ENCODE peak calls at places on chromosomes 2 and 18, in six cellular contexts. R is prostate gland; K is adrenal gland; M is heart right ventricle; A is PC-9; X is CD4-positive, CD25-positive, alpha-beta regulatory T cell. T is an unnamed sample.

GRCh38 chr2:237074211-237074993 is 11.3 kb upstream of the COPS8 start:
- DNase-seq in A (no peak), M (no peak), X (no peak), R (no peak), K (no peak), T (peak; percentile 24)

GRCh38 chr2:196234672-196235071 is 63.3 kb upstream of the STK17B start:
- DNase-seq in X (no peak), K (no peak), A (no peak), R (no peak), M (no peak), T (peak; percentile 84)

GRCh38 chr2:158923180-158923594 is 45.3 kb upstream of the TANC1 start:
- DNase-seq in M (no peak), X (no peak), R (no peak), A (peak; percentile 27), K (no peak), T (peak; percentile 11)

GRCh38 chr2:5507374-5507773 is 184.8 kb upstream of the SOX11 start:
- DNase-seq in K (no peak), R (no peak), A (no peak), X (no peak), M (no peak), T (peak; percentile 59)

GRCh38 chr2:158993721-158994587 is 25.5 kb downstream of the TANC1 start:
- DNase-seq in A (no peak), M (no peak), K (no peak), R (no peak), X (no peak), T (peak; percentile 35)

GRCh38 chr18:33584845-33585775 is 7.1 kb downstream of the ASXL3 start:
- DNase-seq in K (no peak), X (no peak), R (no peak), M (no peak), A (no peak), T (no peak)

GRCh38 chr2:207337234-207338219 is 171.8 kb upstream of the KLF7 start:
- DNase-seq in M (no peak), A (no peak), R (no peak), X (no peak), K (no peak), T (peak; percentile 33)

GRCh38 chr18:46324556-46324955 is 220.4 kb downstream of the HAUS1 start:
- DNase-seq in R (no peak), K (no peak), A (no peak), M (no peak), X (no peak), T (peak; percentile 67)

GRCh38 chr2:216971632-216972031 is 111.8 kb upstream of the TNP1 start:
- DNase-seq in M (no peak), X (no peak), K (peak; percentile 31), A (no peak), R (no peak), T (no peak)

GRCh38 chr2:150165988-150166965 is 321.2 kb downstream of the RND3 start:
- DNase-seq in A (peak; percentile 86), R (peak; percentile 64), M (no peak), X (no peak), K (no peak), T (no peak)

GRCh38 chr2:195458936-195459335 is 198.1 kb upstream of the SLC39A10 start:
- DNase-seq in X (no peak), R (no peak), M (no peak), K (no peak), A (no peak), T (no peak)

GRCh38 chr2:233349005-233349998 is 5.0 kb upstream of the DGKD start:
- DNase-seq in M (peak; percentile 46), X (no peak), R (no peak), A (no peak), K (no peak), T (no peak)

GRCh38 chr2:126543081-126543480 is 112.9 kb upstream of the GYPC start:
- DNase-seq in M (no peak), X (no peak), K (no peak), A (no peak), R (no peak), T (no peak)

GRCh38 chr2:78677774-78678173 is 347.7 kb upstream of the REG3G start:
- DNase-seq in X (no peak), R (no peak), K (no peak), A (no peak), M (no peak), T (no peak)

GRCh38 chr18:22459491-22459890 is 41.8 kb upstream of the CTAGE1 start:
- DNase-seq in R (no peak), A (no peak), K (no peak), X (no peak), M (no peak), T (no peak)

GRCh38 chr2:135925571-135925970 is 49.3 kb upstream of the MCM6 start:
- DNase-seq in K (no peak), A (no peak), X (no peak), R (no peak), M (no peak), T (no peak)

GRCh38 chr2:18169121-18169786 is 290.8 kb downstream of the KCNS3 start:
- DNase-seq in K (no peak), X (no peak), A (no peak), M (no peak), R (no peak), T (no peak)

DNA sequence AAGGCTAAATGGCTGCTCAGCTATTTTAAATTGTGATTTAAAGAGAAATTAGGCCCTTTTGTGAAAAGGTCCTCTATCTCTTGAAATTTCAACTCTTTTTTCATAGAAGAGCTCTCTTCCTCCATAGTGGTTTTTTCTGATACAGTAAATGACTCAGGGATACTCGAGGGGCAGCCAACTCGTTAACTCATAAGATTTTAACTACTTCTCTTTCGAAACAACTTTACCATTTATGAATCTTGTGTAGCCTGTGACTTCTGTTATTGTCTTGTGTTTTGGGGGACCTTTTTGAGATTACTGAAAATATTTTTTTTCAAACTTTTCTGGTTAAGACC is 11.3 kb downstream of the TANK start:
- DNase-seq in K (no peak), R (no peak), X (no peak), M (no peak), A (no peak), T (peak; percentile 55)
- H3K4me1 ChIP-seq in K (peaks cover 17% of the 10 kb centered on the region), R (no peaks in the 10 kb centered on the region), X (peaks cover 47% of the 10 kb centered on the region), M (peaks cover 4% of the 10 kb centered on the region), A (peaks cover 2% of the 10 kb centered on the region), T (no peaks in the 10 kb centered on the region)

GRCh38 chr2:64748147-64748546 is 94.4 kb upstream of the SERTAD2 start:
- DNase-seq in R (no peak), K (no peak), M (no peak), A (no peak), X (no peak), T (no peak)

GRCh38 chr2:64743739-64744330 is 90.1 kb upstream of the SERTAD2 start:
- DNase-seq in K (no peak), M (no peak), R (no peak), A (no peak), X (no peak), T (no peak)

GRCh38 chr2:64742678-64743077 is 89.0 kb upstream of the SERTAD2 start:
- DNase-seq in K (no peak), A (no peak), R (no peak), X (no peak), M (no peak), T (no peak)

GRCh38 chr2:64748561-64748960 is 94.8 kb upstream of the SERTAD2 start:
- DNase-seq in A (no peak), K (no peak), M (no peak), R (no peak), X (no peak), T (no peak)

DNA sequence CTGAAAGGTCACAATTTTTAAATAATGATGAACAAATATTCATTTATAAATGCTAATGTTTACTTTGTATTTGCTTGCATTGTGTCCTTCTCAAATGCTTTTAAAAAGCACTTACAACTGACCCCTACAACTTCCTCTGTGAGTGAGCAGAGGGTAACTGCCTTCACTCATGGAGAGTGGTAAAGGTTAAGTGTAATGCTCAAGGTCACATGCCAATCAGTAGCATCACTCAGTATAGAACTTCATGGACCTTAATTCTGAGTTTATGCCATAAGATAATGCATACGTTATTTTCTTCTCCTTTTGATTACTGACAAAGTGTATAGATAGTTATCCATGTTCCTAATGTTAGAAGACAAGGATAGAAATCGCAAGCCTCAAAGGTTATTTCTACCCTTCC is 91.8 kb upstream of the SERTAD2 start:
- DNase-seq in M (no peak), R (no peak), X (no peak), K (no peak), A (no peak), T (no peak)
- H3K4me1 ChIP-seq in M (no peaks in the 10 kb centered on the region), R (peaks cover 6% of the 10 kb centered on the region), X (peaks cover 9% of the 10 kb centered on the region), K (peaks cover 49% of the 10 kb centered on the region), A (peaks cover 16% of the 10 kb centered on the region), T (peaks cover 19% of the 10 kb centered on the region)

GRCh38 chr2:65059071-65059470 is 2.9 kb downstream of the CEP68 start:
- DNase-seq in X (no peak), M (no peak), R (no peak), K (no peak), A (no peak), T (no peak)

GRCh38 chr2:65055427-65056214 is 595 bp upstream of the CEP68 start:
- DNase-seq in X (no peak), K (no peak), A (no peak), M (no peak), R (peak; percentile 40), T (no peak)

GRCh38 chr2:65057391-65058052 is 1.3 kb downstream of the CEP68 start:
- DNase-seq in M (no peak), K (no peak), R (no peak), A (peak; percentile 41), X (peak; percentile 86), T (no peak)

GRCh38 chr2:65056215-65056989 is at the start of gene CEP68:
- DNase-seq in A (peak; percentile 97), K (peak; percentile 98), M (peak; percentile 96), R (peak; percentile 97), X (peak; percentile 96), T (peak; percentile 98)

GRCh38 chr2:65056990-65057375 is 767 bp downstream of the CEP68 start:
- DNase-seq in K (no peak), X (peak; percentile 42), R (no peak), M (no peak), A (no peak), T (no peak)
- H3K4me1 ChIP-seq in K (peaks cover 43% of the 10 kb centered on the region), X (peaks cover 58% of the 10 kb centered on the region), R (no peaks in the 10 kb centered on the region), M (peaks cover 47% of the 10 kb centered on the region), A (peaks cover 14% of the 10 kb centered on the region), T (peaks cover 18% of the 10 kb centered on the region)

GRCh38 chr2:47512581-47513083 is 109.7 kb downstream of the MSH2 start:
- DNase-seq in A (no peak), K (no peak), X (no peak), M (no peak), R (no peak), T (peak; percentile 30)

GRCh38 chr2:47509981-47510380 is 107.0 kb downstream of the MSH2 start:
- DNase-seq in A (no peak), M (no peak), X (no peak), K (no peak), R (no peak), T (no peak)

GRCh38 chr2:47510745-47511144 is 107.8 kb downstream of the MSH2 start:
- DNase-seq in R (no peak), K (no peak), M (no peak), X (no peak), A (no peak), T (no peak)

GRCh38 chr2:47516496-47517104 is 113.6 kb downstream of the MSH2 start:
- DNase-seq in R (no peak), K (no peak), X (no peak), A (no peak), M (no peak), T (no peak)

DNA sequence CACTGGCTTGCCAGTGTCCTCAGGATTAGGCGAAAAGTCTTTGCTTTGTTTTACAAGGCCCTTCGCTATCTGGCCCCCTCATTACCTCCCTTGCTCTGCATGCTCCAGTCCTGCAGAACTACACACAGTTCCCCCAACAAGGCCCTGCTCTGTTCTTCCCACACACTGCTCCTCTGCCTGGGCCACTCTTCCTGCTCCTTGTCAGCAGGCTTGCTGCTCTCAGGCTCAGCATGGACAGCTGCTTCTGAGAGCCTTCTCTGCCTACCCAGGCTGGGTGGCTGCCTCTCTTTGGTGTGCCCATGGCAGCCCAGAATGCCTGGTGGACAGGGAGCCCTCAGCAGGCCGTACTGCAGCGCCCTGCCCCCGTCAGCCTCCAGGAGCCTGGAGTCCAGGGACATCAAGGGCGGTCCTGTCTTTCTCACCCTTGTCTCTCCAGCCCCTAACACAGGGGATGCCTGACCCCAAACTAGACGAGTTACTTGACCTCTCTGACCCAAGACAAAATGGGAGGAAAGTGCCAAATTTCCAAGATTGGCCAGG is 111.1 kb downstream of the MSH2 start:
- DNase-seq in M (no peak), A (no peak), X (no peak), R (no peak), K (no peak), T (no peak)
- H3K4me1 ChIP-seq in M (no peaks in the 10 kb centered on the region), A (no peaks in the 10 kb centered on the region), X (no peaks in the 10 kb centered on the region), R (no peaks in the 10 kb centered on the region), K (no peaks in the 10 kb centered on the region), T (no peaks in the 10 kb centered on the region)